ENCODE peak calls at places on chromosomes 6 and 20, in ten cellular contexts. J, R, U, I, Q, L, F, D, G and X are unnamed samples.

GRCh38 chr6:16758163-16758975 is 2.9 kb downstream of the ATXN1 start:
- DNase-seq in J (no peak), R (no peak), U (peak; percentile 47), I (peak; percentile 36), Q (no peak), L (no peak), F (no peak), D (no peak), G (no peak), X (no peak)

GRCh38 chr20:31738729-31739549 is at the start of gene TPX2:
- DNase-seq in J (peak; percentile 94), R (peak; percentile 97), U (peak; percentile 98), I (peak; percentile 99), Q (peak; percentile 69), L (peak; percentile 94), F (peak; percentile 62), D (peak; percentile 93), G (peak; percentile 62), X (peak; percentile 88)

GRCh38 chr6:152368761-152369624 is 268.2 kb downstream of the SYNE1 start:
- DNase-seq in J (no peak), R (peak; percentile 68), U (peak; percentile 38), I (no peak), Q (no peak), L (peak; percentile 65), F (no peak), D (no peak), G (no peak), X (no peak)

GRCh38 chr6:127971386-127971785 is 70.5 kb upstream of the THEMIS start:
- DNase-seq in J (no peak), R (no peak), U (no peak), I (no peak), Q (no peak), L (no peak), F (no peak), D (no peak), G (no peak), X (no peak)

GRCh38 chr20:12875510-12875909 is 133.3 kb upstream of the SPTLC3 start:
- DNase-seq in J (no peak), R (no peak), U (no peak), I (no peak), Q (no peak), L (no peak), F (no peak), D (no peak), G (no peak), X (no peak)

GRCh38 chr6:5344038-5344437 is 82.7 kb downstream of the FARS2 start:
- DNase-seq in J (no peak), R (no peak), U (no peak), I (no peak), Q (no peak), L (no peak), F (no peak), D (no peak), G (no peak), X (no peak)

GRCh38 chr20:4064118-4064962 is 49.0 kb upstream of the RNF24 start:
- DNase-seq in J (no peak), R (peak; percentile 95), U (peak; percentile 99), I (peak; percentile 64), Q (no peak), L (peak; percentile 91), F (no peak), D (peak; percentile 93), G (no peak), X (no peak)

GRCh38 chr20:19692100-19692499 is 66.0 kb upstream of the RIN2 start:
- DNase-seq in J (no peak), R (no peak), U (peak; percentile 45), I (no peak), Q (no peak), L (no peak), F (no peak), D (no peak), G (no peak), X (no peak)